ENCODE peak calls at places on chromosomes 13 and 19, in nine cellular contexts. One of them, this sample, is unnamed. For H3K9me3, the result is how much of the 10 kb centered on the place peaks cover.

GRCh38 chr19:47122359-47123335 is 8.0 kb upstream of the SAE1 start:
- DNase-seq in endodermal cell: no peak
- DNase-seq in iPS DF 6.9: no peak
- DNase-seq in lower lobe of right lung: no peak
- DNase-seq in tibial artery: no peak
- DNase-seq in transverse colon: no peak
- DNase-seq in endothelial cell of umbilical vein: no peak
- DNase-seq in pancreas: no peak
- DNase-seq in CD4-positive, alpha-beta memory T cell: no peak
- DNase-seq in this sample: no peak

GRCh38 chr19:49327878-49328544 is 3.0 kb upstream of the SLC6A16 start:
- DNase-seq in endodermal cell: peak
- DNase-seq in iPS DF 6.9: no peak
- DNase-seq in lower lobe of right lung: no peak
- DNase-seq in tibial artery: no peak
- DNase-seq in transverse colon: no peak
- DNase-seq in endothelial cell of umbilical vein: peak
- DNase-seq in pancreas: no peak
- DNase-seq in CD4-positive, alpha-beta memory T cell: peak
- DNase-seq in this sample: no peak

GRCh38 chr13:30301827-30302226 is 5.5 kb downstream of the KATNAL1 start:
- DNase-seq in endodermal cell: no peak
- DNase-seq in iPS DF 6.9: no peak
- DNase-seq in lower lobe of right lung: no peak
- DNase-seq in tibial artery: no peak
- DNase-seq in transverse colon: no peak
- DNase-seq in endothelial cell of umbilical vein: no peak
- DNase-seq in pancreas: no peak
- DNase-seq in CD4-positive, alpha-beta memory T cell: no peak
- DNase-seq in this sample: no peak

GRCh38 chr13:105805866-105806265 is 729.6 kb downstream of the EFNB2 start:
- DNase-seq in endodermal cell: no peak
- DNase-seq in iPS DF 6.9: no peak
- DNase-seq in lower lobe of right lung: no peak
- DNase-seq in tibial artery: no peak
- DNase-seq in transverse colon: no peak
- DNase-seq in endothelial cell of umbilical vein: no peak
- DNase-seq in pancreas: no peak
- DNase-seq in CD4-positive, alpha-beta memory T cell: no peak
- DNase-seq in this sample: no peak

GRCh38 chr19:14554382-14554812 is 17.5 kb downstream of the NDUFB7 start:
- DNase-seq in endodermal cell: no peak
- DNase-seq in iPS DF 6.9: no peak
- DNase-seq in lower lobe of right lung: no peak
- DNase-seq in tibial artery: no peak
- DNase-seq in transverse colon: peak
- DNase-seq in endothelial cell of umbilical vein: no peak
- DNase-seq in pancreas: no peak
- DNase-seq in CD4-positive, alpha-beta memory T cell: no peak
- DNase-seq in this sample: no peak

GRCh38 chr13:68439821-68440220 is 1209.7 kb upstream of the PCDH9 start:
- DNase-seq in endodermal cell: no peak
- DNase-seq in iPS DF 6.9: no peak
- DNase-seq in lower lobe of right lung: no peak
- DNase-seq in tibial artery: no peak
- DNase-seq in transverse colon: no peak
- DNase-seq in endothelial cell of umbilical vein: peak
- DNase-seq in pancreas: no peak
- DNase-seq in CD4-positive, alpha-beta memory T cell: no peak
- DNase-seq in this sample: no peak

GRCh38 chr13:51843529-51843928 is 1.4 kb downstream of the TMEM272 start:
- DNase-seq in endodermal cell: peak
- DNase-seq in iPS DF 6.9: no peak
- DNase-seq in lower lobe of right lung: no peak
- DNase-seq in tibial artery: no peak
- DNase-seq in transverse colon: no peak
- DNase-seq in endothelial cell of umbilical vein: no peak
- DNase-seq in pancreas: no peak
- DNase-seq in CD4-positive, alpha-beta memory T cell: no peak
- DNase-seq in this sample: no peak

GRCh38 chr13:34412817-34413365 is 529.2 kb upstream of the NBEA start:
- DNase-seq in endodermal cell: no peak
- DNase-seq in iPS DF 6.9: no peak
- DNase-seq in lower lobe of right lung: no peak
- DNase-seq in tibial artery: no peak
- DNase-seq in transverse colon: no peak
- DNase-seq in endothelial cell of umbilical vein: peak
- DNase-seq in pancreas: no peak
- DNase-seq in CD4-positive, alpha-beta memory T cell: no peak
- DNase-seq in this sample: no peak

GRCh38 chr19:29119582-29119981 is 93.4 kb downstream of the UQCRFS1 start:
- DNase-seq in endodermal cell: peak
- DNase-seq in iPS DF 6.9: peak
- DNase-seq in lower lobe of right lung: no peak
- DNase-seq in tibial artery: no peak
- DNase-seq in transverse colon: no peak
- DNase-seq in endothelial cell of umbilical vein: no peak
- DNase-seq in pancreas: no peak
- DNase-seq in CD4-positive, alpha-beta memory T cell: no peak
- DNase-seq in this sample: no peak

GRCh38 chr13:106133025-106133424 is 402.4 kb downstream of the EFNB2 start:
- DNase-seq in endodermal cell: no peak
- DNase-seq in iPS DF 6.9: no peak
- DNase-seq in lower lobe of right lung: no peak
- DNase-seq in tibial artery: no peak
- DNase-seq in transverse colon: no peak
- DNase-seq in endothelial cell of umbilical vein: peak
- DNase-seq in pancreas: no peak
- DNase-seq in CD4-positive, alpha-beta memory T cell: no peak
- DNase-seq in this sample: no peak

GRCh38 chr13:65613004-65613403 is 1617.1 kb downstream of the PCDH9 start:
- DNase-seq in endodermal cell: peak
- DNase-seq in iPS DF 6.9: peak
- DNase-seq in lower lobe of right lung: no peak
- DNase-seq in tibial artery: no peak
- DNase-seq in transverse colon: no peak
- DNase-seq in endothelial cell of umbilical vein: no peak
- DNase-seq in pancreas: no peak
- DNase-seq in CD4-positive, alpha-beta memory T cell: no peak
- DNase-seq in this sample: no peak

GRCh38 chr19:43776285-43776684 is 4.5 kb downstream of the KCNN4 start:
- DNase-seq in endodermal cell: no peak
- DNase-seq in iPS DF 6.9: no peak
- DNase-seq in lower lobe of right lung: no peak
- DNase-seq in tibial artery: no peak
- DNase-seq in transverse colon: no peak
- DNase-seq in endothelial cell of umbilical vein: no peak
- DNase-seq in pancreas: no peak
- DNase-seq in CD4-positive, alpha-beta memory T cell: peak
- DNase-seq in this sample: no peak

GRCh38 chr19:29927944-29928669 is 13.9 kb upstream of the URI1 start:
- DNase-seq in endodermal cell: peak
- DNase-seq in iPS DF 6.9: no peak
- DNase-seq in lower lobe of right lung: no peak
- DNase-seq in tibial artery: no peak
- DNase-seq in transverse colon: no peak
- DNase-seq in endothelial cell of umbilical vein: no peak
- DNase-seq in pancreas: no peak
- DNase-seq in CD4-positive, alpha-beta memory T cell: no peak
- DNase-seq in this sample: no peak

GRCh38 chr19:45402469-45403070 is 2.3 kb downstream of the PPP1R13L start:
- DNase-seq in endodermal cell: peak
- DNase-seq in iPS DF 6.9: no peak
- DNase-seq in lower lobe of right lung: peak
- DNase-seq in tibial artery: no peak
- DNase-seq in transverse colon: peak
- DNase-seq in endothelial cell of umbilical vein: peak
- DNase-seq in pancreas: peak
- DNase-seq in CD4-positive, alpha-beta memory T cell: no peak
- DNase-seq in this sample: peak

GRCh38 chr19:45403272-45403671 is 1.6 kb downstream of the PPP1R13L start:
- DNase-seq in endodermal cell: no peak
- DNase-seq in iPS DF 6.9: no peak
- DNase-seq in lower lobe of right lung: no peak
- DNase-seq in tibial artery: no peak
- DNase-seq in transverse colon: no peak
- DNase-seq in endothelial cell of umbilical vein: no peak
- DNase-seq in pancreas: no peak
- DNase-seq in CD4-positive, alpha-beta memory T cell: no peak
- DNase-seq in this sample: no peak

GRCh38 chr19:45405435-45406164 is 731 bp upstream of the PPP1R13L start:
- DNase-seq in endodermal cell: peak
- DNase-seq in iPS DF 6.9: no peak
- DNase-seq in lower lobe of right lung: peak
- DNase-seq in tibial artery: peak
- DNase-seq in transverse colon: peak
- DNase-seq in endothelial cell of umbilical vein: peak
- DNase-seq in pancreas: peak
- DNase-seq in CD4-positive, alpha-beta memory T cell: peak
- DNase-seq in this sample: peak

GRCh38 chr19:45404557-45405434 is at the start of gene PPP1R13L:
- DNase-seq in endodermal cell: peak
- DNase-seq in iPS DF 6.9: no peak
- DNase-seq in lower lobe of right lung: peak
- DNase-seq in tibial artery: peak
- DNase-seq in transverse colon: peak
- DNase-seq in endothelial cell of umbilical vein: peak
- DNase-seq in pancreas: peak
- DNase-seq in CD4-positive, alpha-beta memory T cell: no peak
- DNase-seq in this sample: peak

GRCh38 chr19:45403781-45404556 is 900 bp downstream of the PPP1R13L start:
- DNase-seq in endodermal cell: peak
- DNase-seq in iPS DF 6.9: no peak
- DNase-seq in lower lobe of right lung: peak
- DNase-seq in tibial artery: peak
- DNase-seq in transverse colon: peak
- DNase-seq in endothelial cell of umbilical vein: peak
- DNase-seq in pancreas: peak
- DNase-seq in CD4-positive, alpha-beta memory T cell: peak
- DNase-seq in this sample: peak
- H3K27ac ChIP-seq in endodermal cell: no peak
- H3K27ac ChIP-seq in iPS DF 6.9: no peak
- H3K27ac ChIP-seq in lower lobe of right lung: peak
- H3K27ac ChIP-seq in tibial artery: peak
- H3K27ac ChIP-seq in transverse colon: peak
- H3K27ac ChIP-seq in endothelial cell of umbilical vein: peak
- H3K27ac ChIP-seq in pancreas: peak
- H3K27ac ChIP-seq in CD4-positive, alpha-beta memory T cell: no peak
- H3K27ac ChIP-seq in this sample: peak

DNA sequence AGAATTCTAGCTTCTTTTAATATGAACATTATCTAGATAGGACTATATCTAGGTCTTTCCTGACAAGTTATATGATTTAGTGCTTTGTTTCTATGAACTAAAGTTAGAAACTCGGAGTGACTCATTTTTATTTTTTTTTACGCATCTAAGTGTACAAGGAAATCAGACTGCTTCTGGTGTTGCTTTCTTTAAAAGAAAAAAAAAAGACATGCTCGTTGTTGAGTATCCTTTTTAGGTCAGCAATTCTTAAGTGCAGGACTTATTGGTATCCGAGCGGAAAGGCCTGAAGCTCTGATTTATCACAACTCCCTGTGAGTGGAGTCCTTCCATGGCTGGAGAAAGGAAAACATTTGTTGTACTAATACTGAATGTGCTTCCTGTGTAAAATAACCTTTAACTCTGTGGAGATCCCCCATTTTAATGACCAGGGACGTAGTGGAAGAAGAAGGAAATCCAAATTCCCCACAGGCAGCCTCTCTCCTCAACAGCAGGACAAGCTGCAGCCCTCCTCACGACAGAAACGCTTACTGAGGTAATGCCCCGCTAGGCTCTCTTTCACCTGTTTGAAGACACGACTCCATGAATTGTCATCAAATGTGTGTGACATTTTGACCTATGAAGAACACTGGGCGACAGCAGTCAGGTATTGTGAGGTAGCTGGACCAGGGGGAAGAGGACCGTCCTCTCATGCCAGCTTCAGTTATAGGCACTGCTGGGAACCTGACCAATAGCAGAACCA is 17.9 kb upstream of the POMP start:
- DNase-seq in endodermal cell: no peak
- DNase-seq in iPS DF 6.9: no peak
- DNase-seq in lower lobe of right lung: no peak
- DNase-seq in tibial artery: no peak
- DNase-seq in transverse colon: no peak
- DNase-seq in endothelial cell of umbilical vein: peak
- DNase-seq in pancreas: no peak
- DNase-seq in CD4-positive, alpha-beta memory T cell: no peak
- DNase-seq in this sample: no peak
- H3K9me3 ChIP-seq in endodermal cell: under half
- H3K9me3 ChIP-seq in iPS DF 6.9: under half
- H3K9me3 ChIP-seq in lower lobe of right lung: under half
- H3K9me3 ChIP-seq in tibial artery: under half
- H3K9me3 ChIP-seq in transverse colon: under half
- H3K9me3 ChIP-seq in endothelial cell of umbilical vein: under half
- H3K9me3 ChIP-seq in pancreas: under half
- H3K9me3 ChIP-seq in CD4-positive, alpha-beta memory T cell: under half
- H3K9me3 ChIP-seq in this sample: under half

DNA sequence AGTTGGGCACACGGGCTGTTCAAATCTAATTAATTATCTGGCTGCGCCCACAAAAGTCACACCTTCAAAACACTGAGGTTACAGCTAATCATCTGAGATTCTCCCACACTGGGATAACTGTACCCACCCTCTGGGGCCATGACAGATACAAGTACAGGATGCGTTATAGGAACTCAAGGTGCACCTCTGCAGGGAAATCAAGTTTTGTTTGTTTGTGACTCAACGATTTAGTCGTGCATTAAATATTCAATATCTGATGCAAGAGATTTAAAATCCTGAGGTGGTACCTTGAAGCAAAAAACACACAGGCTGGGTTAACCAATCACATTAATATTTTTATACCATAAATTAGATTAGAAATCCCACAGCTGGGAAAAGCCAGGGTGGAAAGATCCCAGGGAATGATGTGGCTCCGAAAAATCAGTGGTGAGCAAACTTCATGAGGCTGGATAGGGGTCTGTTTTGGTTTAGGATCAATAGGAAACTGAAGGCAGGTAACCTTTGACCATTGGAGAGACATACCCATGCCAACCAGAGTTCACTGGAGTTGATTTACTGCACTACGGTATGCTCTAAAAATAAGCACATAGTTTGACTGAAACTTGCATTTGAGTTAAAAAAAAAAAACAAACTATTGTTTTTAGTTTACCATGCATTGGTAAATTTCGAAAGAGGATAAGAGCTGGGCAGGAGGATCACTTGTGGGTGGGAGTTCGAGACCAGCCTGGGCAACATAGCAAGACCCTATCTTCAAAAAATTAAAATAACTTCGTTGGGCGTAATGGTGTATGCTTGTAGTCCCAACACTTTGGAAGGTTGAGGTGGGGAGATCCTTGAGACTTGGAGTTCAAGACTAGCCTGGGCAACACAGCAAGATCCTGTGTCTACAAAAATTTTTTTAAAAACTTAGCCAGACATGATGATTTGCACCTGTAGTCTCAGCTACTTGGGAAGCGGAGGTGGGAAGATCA is 23.9 kb upstream of the CEBPG start:
- DNase-seq in endodermal cell: peak
- DNase-seq in iPS DF 6.9: no peak
- DNase-seq in lower lobe of right lung: no peak
- DNase-seq in tibial artery: no peak
- DNase-seq in transverse colon: no peak
- DNase-seq in endothelial cell of umbilical vein: no peak
- DNase-seq in pancreas: no peak
- DNase-seq in CD4-positive, alpha-beta memory T cell: no peak
- DNase-seq in this sample: no peak
- H3K27ac ChIP-seq in endodermal cell: no peak
- H3K27ac ChIP-seq in iPS DF 6.9: no peak
- H3K27ac ChIP-seq in lower lobe of right lung: no peak
- H3K27ac ChIP-seq in tibial artery: no peak
- H3K27ac ChIP-seq in transverse colon: no peak
- H3K27ac ChIP-seq in endothelial cell of umbilical vein: no peak
- H3K27ac ChIP-seq in pancreas: no peak
- H3K27ac ChIP-seq in CD4-positive, alpha-beta memory T cell: no peak
- H3K27ac ChIP-seq in this sample: no peak

GRCh38 chr19:31445406-31445805 is 96.2 kb upstream of the TSHZ3 start:
- DNase-seq in endodermal cell: no peak
- DNase-seq in iPS DF 6.9: no peak
- DNase-seq in lower lobe of right lung: no peak
- DNase-seq in tibial artery: no peak
- DNase-seq in transverse colon: no peak
- DNase-seq in endothelial cell of umbilical vein: no peak
- DNase-seq in pancreas: no peak
- DNase-seq in CD4-positive, alpha-beta memory T cell: no peak
- DNase-seq in this sample: no peak
- H3K9me3 ChIP-seq in endodermal cell: under half
- H3K9me3 ChIP-seq in iPS DF 6.9: under half
- H3K9me3 ChIP-seq in lower lobe of right lung: under half
- H3K9me3 ChIP-seq in tibial artery: under half
- H3K9me3 ChIP-seq in transverse colon: under half
- H3K9me3 ChIP-seq in endothelial cell of umbilical vein: under half
- H3K9me3 ChIP-seq in pancreas: under half
- H3K9me3 ChIP-seq in CD4-positive, alpha-beta memory T cell: under half
- H3K9me3 ChIP-seq in this sample: under half

This sample was measured in sigmoid colon.